ENCODE peak calls at places on chromosome 17, in ten cellular contexts. H, J, Y, B, N, K, A, L, O and U are unnamed samples.

GRCh38 chr17:45740553-45741330 is 43.4 kb upstream of the CRHR1 start:
- DNase-seq in A (peak; percentile 45), B (peak; percentile 4), K (no peak), O (no peak), J (no peak), L (peak; percentile 67), H (peak; percentile 27), Y (peak; percentile 66), N (peak; percentile 2), U (peak; percentile 34)

GRCh38 chr17:50425682-50426471 is at the start of gene ACSF2:
- DNase-seq in N (peak; percentile 49), L (peak; percentile 88), O (peak; percentile 50), H (peak; percentile 89), B (peak; percentile 46), Y (peak; percentile 76), J (peak; percentile 20), K (peak; percentile 50), A (peak; percentile 38), U (peak; percentile 20)

GRCh38 chr17:48795444-48796162 is 21.4 kb downstream of the TTLL6 start:
- DNase-seq in Y (peak; percentile 73), O (no peak), N (peak; percentile 93), B (no peak), K (no peak), J (no peak), A (peak; percentile 73), L (peak; percentile 71), H (no peak), U (no peak)

GRCh38 chr17:55735784-55736405 is 13.2 kb upstream of the TMEM100 start:
- DNase-seq in K (no peak), O (no peak), N (peak; percentile 67), J (no peak), B (peak; percentile 26), Y (peak; percentile 66), A (peak; percentile 44), L (peak; percentile 23), H (no peak), U (peak; percentile 47)

GRCh38 chr17:82367724-82368524 is 3.6 kb upstream of the UTS2R start:
- DNase-seq in H (no peak), B (no peak), A (no peak), Y (peak; percentile 29), J (no peak), K (no peak), L (no peak), O (no peak), N (no peak), U (peak; percentile 96)

GRCh38 chr17:58363457-58364185 is 11.6 kb upstream of the SUPT4H1 start:
- DNase-seq in Y (no peak), J (no peak), B (no peak), O (no peak), N (no peak), L (no peak), H (no peak), K (no peak), A (no peak), U (no peak)

GRCh38 chr17:40530531-40530987 is 29.1 kb upstream of the TNS4 start:
- DNase-seq in O (no peak), Y (no peak), A (no peak), L (no peak), N (no peak), K (no peak), H (no peak), J (no peak), B (no peak), U (no peak)

GRCh38 chr17:82239401-82239925 is 10.6 kb downstream of the SLC16A3 start:
- DNase-seq in J (no peak), Y (no peak), B (no peak), H (no peak), O (no peak), A (no peak), L (no peak), K (no peak), N (no peak), U (no peak)

GRCh38 chr17:3857261-3858105 is 11.4 kb upstream of the NCBP3 start:
- DNase-seq in H (peak; percentile 55), J (no peak), O (no peak), B (no peak), Y (no peak), A (no peak), N (no peak), K (no peak), L (no peak), U (no peak)